ENCODE peak calls at places on chromosomes 3 and 15, in seven cellular contexts. J, W, C, Q, L, X and E are unnamed samples.

GRCh38 chr3:157931517-157931916 is 174.7 kb downstream of the SHOX2 start:
- DNase-seq in Q (no peak), W (no peak), C (no peak), X (no peak), L (no peak), J (no peak), E (no peak)

GRCh38 chr15:69623521-69624513 is 171.2 kb downstream of the RPLP1 start:
- DNase-seq in J (no peak), X (no peak), C (no peak), W (no peak), L (no peak), Q (no peak), E (no peak)

GRCh38 chr15:99476413-99477222 is 89.2 kb upstream of the MEF2A start:
- DNase-seq in L (peak; percentile 64), C (no peak), J (no peak), Q (peak; percentile 75), W (peak; percentile 55), X (no peak), E (peak; percentile 91)

GRCh38 chr3:45870099-45870498 is 16.2 kb upstream of the CCR9 start:
- DNase-seq in W (no peak), J (no peak), C (peak; percentile 95), Q (no peak), L (no peak), X (no peak), E (no peak)

GRCh38 chr15:81765816-81766215 is 280.0 kb downstream of the MEX3B start:
- DNase-seq in Q (no peak), X (no peak), J (no peak), W (no peak), L (no peak), C (no peak), E (no peak)

GRCh38 chr3:191139771-191140170 is 59.3 kb upstream of the OSTN start:
- DNase-seq in C (no peak), W (no peak), L (no peak), J (no peak), Q (no peak), X (no peak), E (no peak)

GRCh38 chr15:40038654-40039543 is at the start of gene SRP14:
- DNase-seq in Q (peak; percentile 94), L (peak; percentile 95), W (peak; percentile 95), C (peak; percentile 95), X (peak; percentile 97), J (peak; percentile 95), E (peak; percentile 97)

GRCh38 chr3:173371848-173372487 is 25.6 kb upstream of the NLGN1 start:
- DNase-seq in J (no peak), L (peak; percentile 18), W (no peak), Q (peak; percentile 30), X (peak; percentile 24), C (peak; percentile 38), E (peak; percentile 34)

GRCh38 chr3:27358372-27358771 is 10.8 kb downstream of the NEK10 start:
- DNase-seq in W (no peak), Q (no peak), J (no peak), X (no peak), L (no peak), C (no peak), E (no peak)

GRCh38 chr3:57060089-57060829 is at the start of gene SPATA12:
- DNase-seq in J (peak; percentile 58), X (peak; percentile 52), Q (peak; percentile 36), W (peak; percentile 80), C (no peak), L (peak; percentile 30), E (peak; percentile 78)

DNA sequence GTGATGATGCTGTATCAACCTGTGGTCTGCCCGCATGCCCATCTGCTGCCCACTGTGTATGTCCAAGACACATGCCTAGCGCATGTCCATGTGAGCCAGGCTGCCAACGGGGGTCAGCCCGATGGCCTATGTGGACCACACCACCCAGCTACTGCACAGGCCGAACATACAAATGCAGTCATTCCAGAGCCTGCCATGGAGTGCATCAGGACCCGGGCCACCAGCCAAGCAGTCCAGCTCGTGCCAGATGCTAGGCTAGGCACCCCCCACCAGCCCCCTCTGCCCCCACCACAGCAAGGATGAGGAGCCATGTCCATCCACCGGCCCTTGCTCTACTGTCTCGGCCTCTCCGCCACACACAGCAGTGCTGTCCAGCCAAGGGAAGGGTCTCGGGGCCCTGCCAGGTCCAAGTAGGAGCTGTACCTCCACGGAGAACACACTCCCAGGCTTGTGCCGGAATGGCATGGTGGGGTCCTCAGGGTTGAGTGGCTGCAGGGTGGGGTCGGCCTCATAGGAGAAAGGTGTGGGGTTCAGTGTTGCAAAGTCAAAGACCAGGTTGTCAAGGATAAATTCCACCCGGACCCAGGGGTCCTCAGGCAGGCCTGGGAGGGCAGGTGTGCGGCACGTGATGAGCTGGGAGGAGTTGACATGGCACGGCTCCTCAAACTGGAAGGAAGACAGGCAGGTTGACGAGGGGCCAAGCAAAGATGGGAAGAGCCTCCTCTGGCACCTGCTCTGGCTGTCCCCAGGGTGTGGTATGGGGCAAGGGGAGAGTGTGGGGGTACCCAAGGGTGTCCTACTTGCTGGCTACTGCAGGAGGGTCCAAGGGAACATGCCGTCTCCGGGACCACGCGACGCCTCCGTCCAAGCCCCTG is 15.3 kb downstream of the PLXNB1 start:
- DNase-seq in L (peak; percentile 0), W (peak; percentile 20), Q (no peak), X (no peak), C (no peak), J (peak; percentile 41), E (no peak)
- H3K36me3 ChIP-seq in L (no peaks in the 10 kb centered on the region), W (no peaks in the 10 kb centered on the region), Q (no peaks in the 10 kb centered on the region), X (peaks cover 69% of the 10 kb centered on the region), C (no peaks in the 10 kb centered on the region), J (peaks cover 76% of the 10 kb centered on the region), E (peaks cover 100% of the 10 kb centered on the region)

GRCh38 chr15:76994971-76995945 is at the start of gene PSTPIP1:
- DNase-seq in C (no peak), L (peak; percentile 67), Q (peak; percentile 28), J (peak; percentile 69), W (peak; percentile 58), X (peak; percentile 49), E (no peak)
- TF ChIP-seq CTCF in C (no peak), L (no peak), Q (no peak), J (no peak), W (no peak), X (no peak), E (no peak)

GRCh38 chr3:100717637-100718487 is 8.6 kb downstream of the TFG start:
- DNase-seq in Q (no peak), J (no peak), C (no peak), X (no peak), L (no peak), W (no peak), E (no peak)
- H3K36me3 ChIP-seq in Q (no peaks in the 10 kb centered on the region), J (peaks cover 41% of the 10 kb centered on the region), C (peaks cover 33% of the 10 kb centered on the region), X (peaks cover 85% of the 10 kb centered on the region), L (peaks cover 71% of the 10 kb centered on the region), W (peaks cover 6% of the 10 kb centered on the region), E (peaks cover 19% of the 10 kb centered on the region)

GRCh38 chr15:42387603-42388002 is 28.3 kb downstream of the CAPN3 start:
- DNase-seq in W (no peak), J (no peak), Q (no peak), L (no peak), C (no peak), X (no peak), E (no peak)

GRCh38 chr15:42384597-42384996 is 25.3 kb downstream of the CAPN3 start:
- DNase-seq in L (no peak), W (no peak), Q (no peak), X (no peak), J (no peak), C (no peak), E (no peak)

GRCh38 chr15:42385980-42386695 is 26.8 kb downstream of the CAPN3 start:
- DNase-seq in C (no peak), W (no peak), Q (no peak), J (no peak), L (no peak), X (no peak), E (no peak)

DNA sequence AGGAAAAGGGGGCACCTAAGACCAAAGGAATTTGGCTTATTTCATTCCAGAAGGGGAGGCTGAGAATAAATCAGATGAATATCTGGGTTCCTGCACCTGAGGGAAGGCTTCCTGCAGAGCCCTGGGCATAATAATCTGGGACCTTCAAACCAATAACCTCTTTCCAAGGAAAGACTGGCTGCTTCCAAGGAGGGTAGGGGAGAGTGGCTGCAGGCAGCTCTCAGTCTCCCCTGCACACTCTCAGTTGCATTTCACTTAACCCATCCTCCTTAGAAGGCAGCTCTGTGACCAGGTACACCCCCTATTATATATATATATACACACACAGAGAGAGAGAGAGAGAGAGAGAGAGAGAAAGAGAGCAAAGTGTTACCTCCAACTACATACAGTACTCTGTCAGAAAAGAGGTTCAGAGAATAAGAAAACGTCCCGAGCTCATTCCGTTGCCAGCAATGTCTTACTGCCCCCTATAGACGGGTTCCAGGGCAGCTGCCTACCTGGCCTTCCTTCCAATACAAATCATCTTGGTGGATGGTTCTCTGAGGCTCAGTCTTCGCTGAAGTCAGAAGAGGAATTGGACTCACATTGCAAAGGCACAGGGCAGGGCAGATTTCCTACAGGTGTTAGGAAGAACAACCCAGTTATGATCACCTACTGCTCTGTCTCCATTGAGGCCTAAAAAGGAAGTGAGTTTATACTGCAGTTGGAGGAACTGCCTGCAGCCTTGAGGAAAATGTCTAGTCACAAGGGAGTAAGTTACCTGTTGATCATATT is 26.1 kb downstream of the CAPN3 start:
- DNase-seq in W (peak; percentile 51), Q (no peak), X (no peak), J (no peak), C (peak; percentile 18), L (peak; percentile 59), E (no peak)
- TF ChIP-seq CTCF in W (peak; percentile 54), Q (no peak), X (peak; percentile 28), J (peak; percentile 36), C (peak; percentile 65), L (peak; percentile 96), E (no peak)

DNA sequence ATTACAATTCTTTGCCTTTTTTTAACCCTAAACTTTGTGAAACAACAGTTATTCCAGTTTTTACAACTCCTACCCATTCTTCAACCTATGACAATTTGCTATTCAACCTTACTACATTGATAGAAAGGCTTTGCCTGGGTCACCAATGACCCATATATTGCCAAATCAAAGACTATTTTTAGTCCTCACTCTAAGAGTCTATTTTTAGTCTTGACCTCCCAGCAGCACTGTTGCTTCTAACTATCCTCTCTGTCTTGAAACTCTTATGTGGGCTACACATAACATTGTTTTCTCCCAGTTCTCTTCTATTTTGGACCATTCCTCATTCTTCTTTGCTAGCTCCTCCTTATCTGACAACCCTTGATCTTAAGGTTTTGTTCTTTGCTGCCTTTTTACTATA is 71.4 kb downstream of the C3orf80 start:
- DNase-seq in J (no peak), C (no peak), W (no peak), L (no peak), X (no peak), Q (no peak), E (no peak)
- H3K36me3 ChIP-seq in J (no peaks in the 10 kb centered on the region), C (no peaks in the 10 kb centered on the region), W (no peaks in the 10 kb centered on the region), L (no peaks in the 10 kb centered on the region), X (no peaks in the 10 kb centered on the region), Q (no peaks in the 10 kb centered on the region), E (peaks cover 4% of the 10 kb centered on the region)

DNA sequence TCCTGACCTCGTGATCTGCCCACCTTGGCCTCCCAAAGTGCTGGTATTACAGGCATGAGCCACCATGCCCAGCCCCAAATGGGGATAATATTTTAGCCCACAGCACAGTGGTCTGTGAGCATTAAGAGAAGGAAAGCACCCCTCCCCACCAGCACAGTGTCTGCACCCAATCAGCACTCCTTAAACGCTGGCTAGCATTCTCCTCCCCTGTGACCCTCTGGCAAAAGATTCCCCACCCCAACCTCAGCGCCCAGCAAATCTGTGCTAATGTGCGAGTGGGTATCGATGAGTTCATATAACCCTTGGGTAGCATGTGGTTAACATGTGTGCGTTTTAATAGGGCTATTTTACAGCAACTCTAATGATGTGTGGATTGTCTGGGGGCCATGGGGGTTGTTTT is 18.3 kb upstream of the EPHB3 start:
- DNase-seq in Q (no peak), J (no peak), W (no peak), X (no peak), C (no peak), L (no peak), E (no peak)
- TF ChIP-seq CTCF in Q (no peak), J (no peak), W (no peak), X (no peak), C (no peak), L (no peak), E (no peak)